ENCODE peak calls at places on chromosomes 12 and 14, in four cellular contexts. I, S, U and P are unnamed samples.

GRCh38 chr14:105945891-105946290 is 419.5 kb downstream of the TMEM121 start:
- DNase-seq in I (no peak), S (no peak), U (peak; percentile 39), P (no peak)

GRCh38 chr14:99756796-99757195 is 36.4 kb upstream of the EML1 start:
- DNase-seq in I (no peak), S (no peak), U (no peak), P (no peak)

GRCh38 chr14:95431199-95432145 is 85.0 kb downstream of the SYNE3 start:
- DNase-seq in I (no peak), S (peak; percentile 39), U (peak; percentile 20), P (no peak)

GRCh38 chr12:30977124-30977523 is 50.6 kb downstream of the TSPAN11 start:
- DNase-seq in I (no peak), S (no peak), U (no peak), P (no peak)

GRCh38 chr14:100654814-100655795 is 67.9 kb upstream of the BEGAIN start:
- DNase-seq in I (no peak), S (peak; percentile 76), U (peak; percentile 25), P (peak; percentile 74)

GRCh38 chr12:93784339-93785086 is 107.3 kb downstream of the CRADD start:
- DNase-seq in I (no peak), S (no peak), U (no peak), P (no peak)

GRCh38 chr12:108792361-108793292 is 61.3 kb upstream of the CORO1C start:
- DNase-seq in I (no peak), S (no peak), U (no peak), P (no peak)

GRCh38 chr14:93959239-93960107 is 16.9 kb downstream of the ASB2 start:
- DNase-seq in I (peak; percentile 90), S (peak; percentile 30), U (peak; percentile 92), P (peak; percentile 82)

GRCh38 chr12:102067574-102068258 is 5.9 kb upstream of the WASHC3 start:
- DNase-seq in I (no peak), S (no peak), U (no peak), P (no peak)

GRCh38 chr12:59929091-59929490 is 333.3 kb downstream of the SLC16A7 start:
- DNase-seq in I (no peak), S (no peak), U (no peak), P (no peak)

GRCh38 chr12:24360461-24360860 is 411.0 kb upstream of the SOX5 start:
- DNase-seq in I (no peak), S (no peak), U (no peak), P (no peak)

GRCh38 chr12:20154060-20154459 is 214.3 kb upstream of the PDE3A start:
- DNase-seq in I (no peak), S (no peak), U (no peak), P (no peak)

GRCh38 chr14:99272669-99273024 is 650 bp upstream of the BCL11B start:
- DNase-seq in I (no peak), S (no peak), U (no peak), P (no peak)

GRCh38 chr12:89501793-89502192 is 22.8 kb downstream of the GALNT4 start:
- DNase-seq in I (no peak), S (no peak), U (no peak), P (no peak)

GRCh38 chr12:14225064-14225463 is 140.4 kb upstream of the ATF7IP start:
- DNase-seq in I (no peak), S (no peak), U (no peak), P (no peak)

GRCh38 chr14:59583755-59584154 is 7.1 kb upstream of the CCDC175 start:
- DNase-seq in I (no peak), S (no peak), U (no peak), P (no peak)

GRCh38 chr12:110743571-110744093 is 941 bp upstream of the PPP1CC start:
- DNase-seq in I (no peak), S (no peak), U (peak; percentile 47), P (no peak)

GRCh38 chr14:90511795-90512331 is 115.0 kb downstream of the CALM1 start:
- DNase-seq in I (no peak), S (no peak), U (no peak), P (no peak)

GRCh38 chr14:90508536-90509254 is 111.9 kb downstream of the CALM1 start:
- DNase-seq in I (no peak), S (no peak), U (peak; percentile 14), P (no peak)

GRCh38 chr14:90511252-90511651 is 114.4 kb downstream of the CALM1 start:
- DNase-seq in I (no peak), S (no peak), U (no peak), P (no peak)

GRCh38 chr14:90509403-90509802 is 112.6 kb downstream of the CALM1 start:
- DNase-seq in I (no peak), S (no peak), U (no peak), P (no peak)

DNA sequence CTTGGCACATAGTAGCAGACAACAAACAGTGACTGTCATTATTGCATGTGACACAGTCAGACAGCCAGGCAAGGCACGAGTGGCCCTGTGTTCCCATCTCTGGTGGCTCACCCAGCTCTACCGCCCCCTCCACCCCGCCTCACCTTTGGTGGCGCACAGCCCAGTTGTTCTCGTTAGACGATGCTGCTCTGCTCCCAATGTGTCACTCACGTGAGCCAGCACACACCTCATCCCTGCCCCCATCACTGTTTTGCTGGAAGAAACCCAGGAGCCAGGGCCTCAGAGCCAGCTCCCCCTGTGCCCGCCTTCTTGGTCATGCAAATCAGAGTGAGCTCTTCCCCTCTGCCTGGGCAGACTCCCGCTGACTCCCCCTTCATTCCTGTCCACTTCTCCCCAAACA is 113.4 kb downstream of the CALM1 start:
- DNase-seq in I (no peak), S (no peak), U (no peak), P (no peak)
- TF ChIP-seq POLR2AphosphoS5 in I (no peak), S (no peak), U (no peak), P (no peak)

GRCh38 chr14:54671537-54671936 is 104.6 kb downstream of the SAMD4A start:
- DNase-seq in I (no peak), S (no peak), U (no peak), P (no peak)

GRCh38 chr14:54674342-54674741 is 107.4 kb downstream of the SAMD4A start:
- DNase-seq in I (no peak), S (no peak), U (no peak), P (peak; percentile 23)

GRCh38 chr14:54672688-54673087 is 105.8 kb downstream of the SAMD4A start:
- DNase-seq in I (no peak), S (no peak), U (no peak), P (no peak)

GRCh38 chr14:54672181-54672580 is 105.3 kb downstream of the SAMD4A start:
- DNase-seq in I (no peak), S (no peak), U (no peak), P (no peak)

DNA sequence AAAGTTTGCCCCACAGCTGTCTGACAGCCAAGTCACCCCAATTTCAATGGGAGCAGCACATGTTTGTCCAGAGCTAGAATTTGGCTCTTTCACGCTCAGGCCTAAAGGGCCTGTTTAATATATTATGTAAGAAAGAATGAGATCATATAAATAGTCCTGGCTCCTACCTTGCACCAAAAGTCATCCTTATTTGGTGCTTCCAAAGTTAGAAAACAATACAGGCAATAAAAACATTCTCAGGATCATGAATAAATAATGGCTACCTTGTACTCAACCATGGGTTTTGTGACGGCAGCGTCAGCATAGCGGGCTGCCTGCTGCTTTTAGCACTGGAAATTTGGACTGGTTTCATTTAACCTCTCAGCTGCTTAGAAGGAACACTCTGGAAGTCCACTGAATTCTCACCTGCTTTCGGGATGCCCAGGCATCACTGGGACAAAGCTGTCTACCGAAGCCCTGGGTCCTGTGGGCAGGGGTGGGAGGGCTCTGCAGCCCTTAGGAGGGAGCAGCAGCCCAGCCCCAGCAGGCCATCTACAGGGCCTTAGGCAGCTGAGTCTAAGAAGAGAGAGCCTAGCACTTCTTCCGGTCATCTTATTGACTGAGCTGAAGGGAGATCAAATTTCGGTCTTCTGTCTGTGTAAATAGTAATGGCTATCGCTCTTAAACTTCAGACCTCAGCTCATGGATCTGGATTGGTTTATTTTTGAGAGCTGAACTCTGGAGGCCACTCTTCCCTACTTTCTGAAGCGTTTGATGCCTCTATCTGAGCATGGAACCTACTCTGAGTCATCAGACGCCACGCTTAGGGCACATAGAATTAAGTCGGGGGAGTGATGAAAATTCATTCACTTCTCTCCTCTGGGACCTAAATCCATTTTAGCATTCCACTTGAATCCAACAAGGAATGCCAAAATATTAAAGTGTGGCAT is 106.5 kb downstream of the SAMD4A start:
- DNase-seq in I (no peak), S (no peak), U (no peak), P (no peak)
- TF ChIP-seq SPI1 in I (no peak), S (no peak), U (no peak), P (no peak)

GRCh38 chr12:2126676-2127406 is 74.1 kb downstream of the CACNA1C start:
- DNase-seq in I (no peak), S (no peak), U (no peak), P (no peak)

GRCh38 chr12:2125651-2126050 is 72.9 kb downstream of the CACNA1C start:
- DNase-seq in I (no peak), S (no peak), U (no peak), P (no peak)

GRCh38 chr12:2124466-2125023 is 71.8 kb downstream of the CACNA1C start:
- DNase-seq in I (no peak), S (no peak), U (no peak), P (no peak)

GRCh38 chr12:2129076-2129475 is 76.3 kb downstream of the CACNA1C start:
- DNase-seq in I (no peak), S (no peak), U (no peak), P (no peak)
- TF ChIP-seq POLR2AphosphoS5 in I (no peak), S (no peak), U (no peak), P (no peak)

DNA sequence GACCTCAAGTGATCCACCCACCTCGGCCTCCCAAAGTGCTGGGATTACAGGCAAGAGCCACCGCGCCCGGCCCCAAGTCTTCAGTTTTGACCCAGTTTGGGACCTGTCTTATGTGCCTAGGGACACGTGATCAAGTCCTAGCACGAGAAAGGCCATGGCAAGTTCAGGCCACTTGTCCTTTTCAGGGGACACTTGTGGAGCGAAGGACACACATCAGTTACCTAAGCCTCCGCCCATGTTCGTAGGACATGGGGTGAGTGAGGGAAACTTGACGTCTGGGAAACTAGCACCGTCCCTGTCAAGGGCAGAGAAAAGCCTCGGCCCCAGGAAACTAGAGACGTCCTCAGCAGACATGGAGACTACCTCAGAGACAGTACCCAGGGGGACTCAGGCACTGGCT is 60.7 kb downstream of the KDM2B start:
- DNase-seq in I (no peak), S (no peak), U (no peak), P (no peak)
- TF ChIP-seq SPI1 in I (no peak), S (no peak), U (no peak), P (no peak)